ENCODE peak calls at places on chromosome 21, in four cellular contexts. One of them, this sample, is unnamed.

GRCh38 chr21:17727361-17727760 is 91.8 kb downstream of the C21orf91 start:
- DNase-seq in CD8-positive, alpha-beta T cell: no peak
- DNase-seq in heart right ventricle: no peak
- DNase-seq in fibroblast of lung: no peak
- DNase-seq in this sample: no peak

GRCh38 chr21:37368536-37369279 is 2.1 kb downstream of the DYRK1A start:
- DNase-seq in CD8-positive, alpha-beta T cell: no peak
- DNase-seq in heart right ventricle: no peak
- DNase-seq in fibroblast of lung: peak; percentile 53
- DNase-seq in this sample: no peak

GRCh38 chr21:42688841-42689371 is 35.5 kb downstream of the PDE9A start:
- DNase-seq in CD8-positive, alpha-beta T cell: no peak
- DNase-seq in heart right ventricle: no peak
- DNase-seq in fibroblast of lung: no peak
- DNase-seq in this sample: no peak

GRCh38 chr21:26966978-26967913 is at the start of gene ADAMTS5:
- DNase-seq in CD8-positive, alpha-beta T cell: no peak
- DNase-seq in heart right ventricle: peak; percentile 35
- DNase-seq in fibroblast of lung: peak; percentile 55
- DNase-seq in this sample: no peak

GRCh38 chr21:18677632-18678031 is 274.0 kb upstream of the TMPRSS15 start:
- DNase-seq in CD8-positive, alpha-beta T cell: no peak
- DNase-seq in heart right ventricle: no peak
- DNase-seq in fibroblast of lung: no peak
- DNase-seq in this sample: no peak

GRCh38 chr21:21436012-21436545 is 437.9 kb downstream of the NCAM2 start:
- DNase-seq in CD8-positive, alpha-beta T cell: no peak
- DNase-seq in heart right ventricle: no peak
- DNase-seq in fibroblast of lung: peak; percentile 71
- DNase-seq in this sample: no peak

GRCh38 chr21:34984356-34984755 is 64.7 kb downstream of the RUNX1 start:
- DNase-seq in CD8-positive, alpha-beta T cell: no peak
- DNase-seq in heart right ventricle: no peak
- DNase-seq in fibroblast of lung: no peak
- DNase-seq in this sample: no peak

GRCh38 chr21:34345892-34346291 is 17.9 kb upstream of the KCNE2 start:
- DNase-seq in CD8-positive, alpha-beta T cell: no peak
- DNase-seq in heart right ventricle: no peak
- DNase-seq in fibroblast of lung: no peak
- DNase-seq in this sample: no peak

GRCh38 chr21:25735895-25736597 is 1.3 kb downstream of the GABPA start:
- DNase-seq in CD8-positive, alpha-beta T cell: no peak
- DNase-seq in heart right ventricle: no peak
- DNase-seq in fibroblast of lung: peak; percentile 50
- DNase-seq in this sample: no peak

GRCh38 chr21:34886554-34887385 is 162.3 kb downstream of the RUNX1 start:
- DNase-seq in CD8-positive, alpha-beta T cell: peak; percentile 58
- DNase-seq in heart right ventricle: peak; percentile 26
- DNase-seq in fibroblast of lung: no peak
- DNase-seq in this sample: no peak

GRCh38 chr21:44348861-44349260 is 4.6 kb upstream of the TRPM2 start:
- DNase-seq in CD8-positive, alpha-beta T cell: no peak
- DNase-seq in heart right ventricle: no peak
- DNase-seq in fibroblast of lung: no peak
- DNase-seq in this sample: no peak

GRCh38 chr21:44349416-44349846 is 4.0 kb upstream of the TRPM2 start:
- DNase-seq in CD8-positive, alpha-beta T cell: no peak
- DNase-seq in heart right ventricle: no peak
- DNase-seq in fibroblast of lung: no peak
- DNase-seq in this sample: no peak

GRCh38 chr21:44350773-44351481 is 2.5 kb upstream of the TRPM2 start:
- DNase-seq in CD8-positive, alpha-beta T cell: no peak
- DNase-seq in heart right ventricle: no peak
- DNase-seq in fibroblast of lung: no peak
- DNase-seq in this sample: no peak

GRCh38 chr21:44351535-44352252 is 1.7 kb upstream of the TRPM2 start:
- DNase-seq in CD8-positive, alpha-beta T cell: no peak
- DNase-seq in heart right ventricle: no peak
- DNase-seq in fibroblast of lung: no peak
- DNase-seq in this sample: no peak

DNA sequence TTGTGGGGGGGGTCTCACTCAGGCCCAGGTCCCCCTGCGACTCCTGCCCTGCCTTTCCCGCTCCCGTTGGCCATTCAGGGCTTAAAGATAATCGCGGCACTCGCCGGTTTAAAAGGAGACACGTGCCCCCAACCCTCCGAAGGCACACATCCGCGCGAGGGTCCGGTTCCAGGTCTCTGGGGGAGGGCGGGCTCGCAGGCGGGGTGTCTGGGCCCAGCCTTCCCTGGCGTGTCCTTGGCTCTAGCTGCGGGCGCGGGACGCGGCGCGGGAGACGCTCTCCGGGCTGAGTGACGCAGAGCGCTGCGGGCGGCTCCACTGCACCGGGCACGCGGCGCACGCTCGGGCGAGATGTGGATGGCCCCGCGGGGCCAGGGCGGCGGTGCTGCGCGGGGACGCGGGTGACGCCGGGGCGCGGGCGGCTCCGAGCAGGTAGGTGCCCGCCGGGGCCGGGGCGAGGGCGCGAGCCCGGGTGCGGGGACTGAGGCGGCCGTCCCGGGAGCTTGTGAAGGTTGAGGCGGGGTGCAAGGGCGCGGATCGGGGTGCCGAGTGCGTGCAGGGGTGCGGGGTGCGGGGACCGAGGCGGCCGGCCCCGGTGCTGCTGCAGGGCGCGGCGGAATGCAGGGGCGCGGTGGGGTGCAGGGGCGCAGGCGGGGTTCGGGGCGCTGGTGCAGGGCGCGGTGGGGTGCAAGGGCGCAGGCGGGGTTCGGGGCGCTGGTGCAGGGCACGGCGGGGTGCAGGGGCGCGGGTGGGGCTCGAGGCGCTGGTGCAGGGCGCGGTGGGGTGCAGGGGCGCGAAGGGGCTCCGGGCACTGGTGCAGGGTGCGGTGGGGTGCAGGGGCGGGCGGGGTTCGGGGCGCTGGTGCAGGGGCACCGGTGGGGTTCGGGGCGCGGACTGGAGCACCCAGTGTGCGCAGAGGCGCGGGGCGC is 3.3 kb upstream of the TRPM2 start:
- DNase-seq in CD8-positive, alpha-beta T cell: no peak
- DNase-seq in heart right ventricle: no peak
- DNase-seq in fibroblast of lung: no peak
- DNase-seq in this sample: no peak
- H3K4me3 ChIP-seq in CD8-positive, alpha-beta T cell: no peak overlapping the region
- H3K4me3 ChIP-seq in heart right ventricle: peak overlapping the region; percentile 12
- H3K4me3 ChIP-seq in fibroblast of lung: no peak overlapping the region
- H3K4me3 ChIP-seq in this sample: no peak overlapping the region

DNA sequence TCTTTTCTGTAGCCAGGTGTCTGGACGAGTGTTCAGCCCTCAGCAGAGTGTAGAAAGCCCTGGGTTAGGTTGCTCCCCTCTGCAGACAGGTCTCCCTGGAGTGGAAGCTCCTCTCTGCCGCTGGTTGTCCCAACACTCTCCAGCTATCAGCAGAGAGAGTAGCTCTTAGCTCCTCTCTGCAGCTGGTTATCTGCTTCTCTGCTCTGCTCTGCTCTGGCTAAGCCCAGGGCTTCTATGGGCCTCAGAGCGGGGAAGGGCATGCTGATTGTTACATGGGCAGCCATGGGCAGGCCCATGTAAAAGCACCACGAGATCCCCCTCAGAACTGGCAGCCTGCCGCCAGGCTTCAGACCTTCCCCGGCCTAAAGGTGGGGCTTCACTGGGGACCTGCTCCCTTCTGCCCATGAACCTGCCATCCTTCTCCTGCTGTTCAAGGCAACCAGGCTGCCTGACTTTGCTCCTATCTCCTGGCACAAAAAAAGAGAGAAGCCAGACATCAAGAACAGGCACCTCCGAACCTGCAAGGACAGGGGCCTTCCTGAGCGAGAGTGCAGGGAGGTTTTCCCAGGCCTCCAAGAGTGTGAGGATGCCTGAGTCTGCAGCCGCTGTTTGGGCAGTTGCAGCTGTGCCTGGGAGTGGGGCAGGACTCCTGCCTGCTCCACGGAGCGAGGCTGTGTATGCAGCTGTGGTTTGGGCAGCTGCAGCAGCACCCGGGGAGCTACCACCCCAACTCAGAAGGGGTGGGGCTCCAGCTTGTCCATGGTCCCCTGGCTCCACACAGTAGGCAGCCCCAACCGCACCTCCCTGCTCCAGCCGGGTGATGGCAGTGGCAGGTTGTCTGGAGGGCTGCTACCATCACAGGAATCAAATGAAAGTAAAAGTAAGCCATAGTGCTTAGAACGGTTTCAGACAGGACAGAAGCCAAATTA is 973.7 kb downstream of the LTN1 start:
- DNase-seq in CD8-positive, alpha-beta T cell: no peak
- DNase-seq in heart right ventricle: no peak
- DNase-seq in fibroblast of lung: no peak
- DNase-seq in this sample: no peak
- TF ChIP-seq CTCF in CD8-positive, alpha-beta T cell: no peak
- TF ChIP-seq CTCF in heart right ventricle: peak; percentile 26
- TF ChIP-seq CTCF in fibroblast of lung: no peak
- TF ChIP-seq CTCF in this sample: no peak

GRCh38 chr21:14685568-14685967 is 139.5 kb upstream of the SAMSN1 start:
- DNase-seq in CD8-positive, alpha-beta T cell: no peak
- DNase-seq in heart right ventricle: no peak
- DNase-seq in fibroblast of lung: no peak
- DNase-seq in this sample: no peak
- H3K4me3 ChIP-seq in CD8-positive, alpha-beta T cell: no peak overlapping the region
- H3K4me3 ChIP-seq in heart right ventricle: no peak overlapping the region
- H3K4me3 ChIP-seq in fibroblast of lung: no peak overlapping the region
- H3K4me3 ChIP-seq in this sample: no peak overlapping the region

GRCh38 chr21:46110499-46111192 is 12.7 kb downstream of the COL6A2 start:
- DNase-seq in CD8-positive, alpha-beta T cell: peak; percentile 40
- DNase-seq in heart right ventricle: peak; percentile 78
- DNase-seq in fibroblast of lung: no peak
- DNase-seq in this sample: no peak
- TF ChIP-seq CTCF in CD8-positive, alpha-beta T cell: no peak
- TF ChIP-seq CTCF in heart right ventricle: peak; percentile 34
- TF ChIP-seq CTCF in fibroblast of lung: no peak
- TF ChIP-seq CTCF in this sample: no peak

GRCh38 chr21:36210779-36211659 is 54.4 kb downstream of the DOP1B start:
- DNase-seq in CD8-positive, alpha-beta T cell: no peak
- DNase-seq in heart right ventricle: no peak
- DNase-seq in fibroblast of lung: peak; percentile 33
- DNase-seq in this sample: no peak
- H3K4me3 ChIP-seq in CD8-positive, alpha-beta T cell: no peak overlapping the region
- H3K4me3 ChIP-seq in heart right ventricle: no peak overlapping the region
- H3K4me3 ChIP-seq in fibroblast of lung: no peak overlapping the region
- H3K4me3 ChIP-seq in this sample: no peak overlapping the region

GRCh38 chr21:38628426-38628825 is 130.1 kb upstream of the ERG start:
- DNase-seq in CD8-positive, alpha-beta T cell: no peak
- DNase-seq in heart right ventricle: no peak
- DNase-seq in fibroblast of lung: no peak
- DNase-seq in this sample: no peak
- TF ChIP-seq CTCF in CD8-positive, alpha-beta T cell: no peak
- TF ChIP-seq CTCF in heart right ventricle: no peak
- TF ChIP-seq CTCF in fibroblast of lung: no peak
- TF ChIP-seq CTCF in this sample: no peak

This sample was measured in HFF-Myc.